ENCODE peak calls at places on chromosomes 13 and 19, in nine cellular contexts. One of them, this sample, is unnamed.

GRCh38 chr19:3056454-3057016 is 5.8 kb downstream of the TLE5 start:
- DNase-seq in stimulated activated CD4-positive, alpha-beta T cell treated with anti-CD3 and anti-CD28 coated beads, Interleukin-2, amount 100 ng/mL, for 24 hours: no peak
- DNase-seq in fibroblast of mammary gland: no peak
- DNase-seq in NCI-H524 treated with DMSO at 0.1 percent for 48 hours: no peak
- DNase-seq in NCI-H1092 treated with DMSO at 0.1 percent for 48 hours: peak
- DNase-seq in stimulated activated naive CD8-positive, alpha-beta T cell treated with anti-CD3 and anti-CD28 coated beads, Interleukin-15, amount 100 ng/mL, for 72 hours: no peak
- DNase-seq in NT2/D1: no peak
- DNase-seq in C1 segment of cervical spinal cord: no peak
- DNase-seq in mucosa of gallbladder: no peak
- DNase-seq in this sample: no peak

GRCh38 chr13:92739306-92739818 is 487.2 kb upstream of the GPC6 start:
- DNase-seq in stimulated activated CD4-positive, alpha-beta T cell treated with anti-CD3 and anti-CD28 coated beads, Interleukin-2, amount 100 ng/mL, for 24 hours: no peak
- DNase-seq in fibroblast of mammary gland: peak
- DNase-seq in NCI-H524 treated with DMSO at 0.1 percent for 48 hours: no peak
- DNase-seq in NCI-H1092 treated with DMSO at 0.1 percent for 48 hours: no peak
- DNase-seq in stimulated activated naive CD8-positive, alpha-beta T cell treated with anti-CD3 and anti-CD28 coated beads, Interleukin-15, amount 100 ng/mL, for 72 hours: no peak
- DNase-seq in NT2/D1: no peak
- DNase-seq in C1 segment of cervical spinal cord: no peak
- DNase-seq in mucosa of gallbladder: no peak
- DNase-seq in this sample: no peak

GRCh38 chr19:45643024-45643926 is 4.1 kb upstream of the EML2 start:
- DNase-seq in stimulated activated CD4-positive, alpha-beta T cell treated with anti-CD3 and anti-CD28 coated beads, Interleukin-2, amount 100 ng/mL, for 24 hours: peak
- DNase-seq in fibroblast of mammary gland: peak
- DNase-seq in NCI-H524 treated with DMSO at 0.1 percent for 48 hours: peak
- DNase-seq in NCI-H1092 treated with DMSO at 0.1 percent for 48 hours: peak
- DNase-seq in stimulated activated naive CD8-positive, alpha-beta T cell treated with anti-CD3 and anti-CD28 coated beads, Interleukin-15, amount 100 ng/mL, for 72 hours: peak
- DNase-seq in NT2/D1: peak
- DNase-seq in C1 segment of cervical spinal cord: peak
- DNase-seq in mucosa of gallbladder: peak
- DNase-seq in this sample: peak

GRCh38 chr13:94312511-94313191 is 166.8 kb downstream of the DCT start:
- DNase-seq in stimulated activated CD4-positive, alpha-beta T cell treated with anti-CD3 and anti-CD28 coated beads, Interleukin-2, amount 100 ng/mL, for 24 hours: no peak
- DNase-seq in fibroblast of mammary gland: no peak
- DNase-seq in NCI-H524 treated with DMSO at 0.1 percent for 48 hours: no peak
- DNase-seq in NCI-H1092 treated with DMSO at 0.1 percent for 48 hours: peak
- DNase-seq in stimulated activated naive CD8-positive, alpha-beta T cell treated with anti-CD3 and anti-CD28 coated beads, Interleukin-15, amount 100 ng/mL, for 72 hours: no peak
- DNase-seq in NT2/D1: peak
- DNase-seq in C1 segment of cervical spinal cord: no peak
- DNase-seq in mucosa of gallbladder: no peak
- DNase-seq in this sample: no peak

GRCh38 chr19:34337747-34338146 is 27.2 kb upstream of the GPI start:
- DNase-seq in stimulated activated CD4-positive, alpha-beta T cell treated with anti-CD3 and anti-CD28 coated beads, Interleukin-2, amount 100 ng/mL, for 24 hours: no peak
- DNase-seq in fibroblast of mammary gland: no peak
- DNase-seq in NCI-H524 treated with DMSO at 0.1 percent for 48 hours: no peak
- DNase-seq in NCI-H1092 treated with DMSO at 0.1 percent for 48 hours: no peak
- DNase-seq in stimulated activated naive CD8-positive, alpha-beta T cell treated with anti-CD3 and anti-CD28 coated beads, Interleukin-15, amount 100 ng/mL, for 72 hours: no peak
- DNase-seq in NT2/D1: no peak
- DNase-seq in C1 segment of cervical spinal cord: no peak
- DNase-seq in mucosa of gallbladder: peak
- DNase-seq in this sample: no peak

GRCh38 chr19:4638330-4638729 is 986 bp upstream of the TNFAIP8L1 start:
- DNase-seq in stimulated activated CD4-positive, alpha-beta T cell treated with anti-CD3 and anti-CD28 coated beads, Interleukin-2, amount 100 ng/mL, for 24 hours: no peak
- DNase-seq in fibroblast of mammary gland: no peak
- DNase-seq in NCI-H524 treated with DMSO at 0.1 percent for 48 hours: no peak
- DNase-seq in NCI-H1092 treated with DMSO at 0.1 percent for 48 hours: no peak
- DNase-seq in stimulated activated naive CD8-positive, alpha-beta T cell treated with anti-CD3 and anti-CD28 coated beads, Interleukin-15, amount 100 ng/mL, for 72 hours: no peak
- DNase-seq in NT2/D1: no peak
- DNase-seq in C1 segment of cervical spinal cord: no peak
- DNase-seq in mucosa of gallbladder: no peak
- DNase-seq in this sample: no peak

GRCh38 chr13:85798999-85799646 is at the start of gene SLITRK6:
- DNase-seq in stimulated activated CD4-positive, alpha-beta T cell treated with anti-CD3 and anti-CD28 coated beads, Interleukin-2, amount 100 ng/mL, for 24 hours: no peak
- DNase-seq in fibroblast of mammary gland: peak
- DNase-seq in NCI-H524 treated with DMSO at 0.1 percent for 48 hours: peak
- DNase-seq in NCI-H1092 treated with DMSO at 0.1 percent for 48 hours: peak
- DNase-seq in stimulated activated naive CD8-positive, alpha-beta T cell treated with anti-CD3 and anti-CD28 coated beads, Interleukin-15, amount 100 ng/mL, for 72 hours: no peak
- DNase-seq in NT2/D1: peak
- DNase-seq in C1 segment of cervical spinal cord: no peak
- DNase-seq in mucosa of gallbladder: no peak
- DNase-seq in this sample: peak

GRCh38 chr13:21006141-21007005 is 55.0 kb downstream of the LATS2 start:
- DNase-seq in stimulated activated CD4-positive, alpha-beta T cell treated with anti-CD3 and anti-CD28 coated beads, Interleukin-2, amount 100 ng/mL, for 24 hours: no peak
- DNase-seq in fibroblast of mammary gland: no peak
- DNase-seq in NCI-H524 treated with DMSO at 0.1 percent for 48 hours: no peak
- DNase-seq in NCI-H1092 treated with DMSO at 0.1 percent for 48 hours: no peak
- DNase-seq in stimulated activated naive CD8-positive, alpha-beta T cell treated with anti-CD3 and anti-CD28 coated beads, Interleukin-15, amount 100 ng/mL, for 72 hours: no peak
- DNase-seq in NT2/D1: no peak
- DNase-seq in C1 segment of cervical spinal cord: no peak
- DNase-seq in mucosa of gallbladder: no peak
- DNase-seq in this sample: no peak

GRCh38 chr19:16051254-16052025 is 24.9 kb upstream of the TPM4 start:
- DNase-seq in stimulated activated CD4-positive, alpha-beta T cell treated with anti-CD3 and anti-CD28 coated beads, Interleukin-2, amount 100 ng/mL, for 24 hours: no peak
- DNase-seq in fibroblast of mammary gland: peak
- DNase-seq in NCI-H524 treated with DMSO at 0.1 percent for 48 hours: no peak
- DNase-seq in NCI-H1092 treated with DMSO at 0.1 percent for 48 hours: no peak
- DNase-seq in stimulated activated naive CD8-positive, alpha-beta T cell treated with anti-CD3 and anti-CD28 coated beads, Interleukin-15, amount 100 ng/mL, for 72 hours: peak
- DNase-seq in NT2/D1: no peak
- DNase-seq in C1 segment of cervical spinal cord: no peak
- DNase-seq in mucosa of gallbladder: no peak
- DNase-seq in this sample: no peak

GRCh38 chr19:53696951-53697350 is 65.2 kb downstream of the DPRX start:
- DNase-seq in stimulated activated CD4-positive, alpha-beta T cell treated with anti-CD3 and anti-CD28 coated beads, Interleukin-2, amount 100 ng/mL, for 24 hours: no peak
- DNase-seq in fibroblast of mammary gland: peak
- DNase-seq in NCI-H524 treated with DMSO at 0.1 percent for 48 hours: no peak
- DNase-seq in NCI-H1092 treated with DMSO at 0.1 percent for 48 hours: no peak
- DNase-seq in stimulated activated naive CD8-positive, alpha-beta T cell treated with anti-CD3 and anti-CD28 coated beads, Interleukin-15, amount 100 ng/mL, for 72 hours: no peak
- DNase-seq in NT2/D1: peak
- DNase-seq in C1 segment of cervical spinal cord: no peak
- DNase-seq in mucosa of gallbladder: no peak
- DNase-seq in this sample: no peak

GRCh38 chr19:44712864-44713515 is 14.0 kb downstream of the CEACAM16 start:
- DNase-seq in stimulated activated CD4-positive, alpha-beta T cell treated with anti-CD3 and anti-CD28 coated beads, Interleukin-2, amount 100 ng/mL, for 24 hours: no peak
- DNase-seq in fibroblast of mammary gland: peak
- DNase-seq in NCI-H524 treated with DMSO at 0.1 percent for 48 hours: no peak
- DNase-seq in NCI-H1092 treated with DMSO at 0.1 percent for 48 hours: no peak
- DNase-seq in stimulated activated naive CD8-positive, alpha-beta T cell treated with anti-CD3 and anti-CD28 coated beads, Interleukin-15, amount 100 ng/mL, for 72 hours: no peak
- DNase-seq in NT2/D1: no peak
- DNase-seq in C1 segment of cervical spinal cord: no peak
- DNase-seq in mucosa of gallbladder: no peak
- DNase-seq in this sample: no peak

GRCh38 chr19:38649305-38650179 is 2.1 kb downstream of the ACTN4 start:
- DNase-seq in stimulated activated CD4-positive, alpha-beta T cell treated with anti-CD3 and anti-CD28 coated beads, Interleukin-2, amount 100 ng/mL, for 24 hours: no peak
- DNase-seq in fibroblast of mammary gland: no peak
- DNase-seq in NCI-H524 treated with DMSO at 0.1 percent for 48 hours: no peak
- DNase-seq in NCI-H1092 treated with DMSO at 0.1 percent for 48 hours: no peak
- DNase-seq in stimulated activated naive CD8-positive, alpha-beta T cell treated with anti-CD3 and anti-CD28 coated beads, Interleukin-15, amount 100 ng/mL, for 72 hours: no peak
- DNase-seq in NT2/D1: no peak
- DNase-seq in C1 segment of cervical spinal cord: no peak
- DNase-seq in mucosa of gallbladder: peak
- DNase-seq in this sample: no peak

GRCh38 chr13:97067342-97067895 is 73.1 kb upstream of the OXGR1 start:
- DNase-seq in stimulated activated CD4-positive, alpha-beta T cell treated with anti-CD3 and anti-CD28 coated beads, Interleukin-2, amount 100 ng/mL, for 24 hours: no peak
- DNase-seq in fibroblast of mammary gland: peak
- DNase-seq in NCI-H524 treated with DMSO at 0.1 percent for 48 hours: no peak
- DNase-seq in NCI-H1092 treated with DMSO at 0.1 percent for 48 hours: peak
- DNase-seq in stimulated activated naive CD8-positive, alpha-beta T cell treated with anti-CD3 and anti-CD28 coated beads, Interleukin-15, amount 100 ng/mL, for 72 hours: no peak
- DNase-seq in NT2/D1: no peak
- DNase-seq in C1 segment of cervical spinal cord: no peak
- DNase-seq in mucosa of gallbladder: no peak
- DNase-seq in this sample: peak

GRCh38 chr19:38849147-38849745 is 540 bp downstream of the HNRNPL start:
- DNase-seq in stimulated activated CD4-positive, alpha-beta T cell treated with anti-CD3 and anti-CD28 coated beads, Interleukin-2, amount 100 ng/mL, for 24 hours: peak
- DNase-seq in fibroblast of mammary gland: peak
- DNase-seq in NCI-H524 treated with DMSO at 0.1 percent for 48 hours: peak
- DNase-seq in NCI-H1092 treated with DMSO at 0.1 percent for 48 hours: peak
- DNase-seq in stimulated activated naive CD8-positive, alpha-beta T cell treated with anti-CD3 and anti-CD28 coated beads, Interleukin-15, amount 100 ng/mL, for 72 hours: peak
- DNase-seq in NT2/D1: peak
- DNase-seq in C1 segment of cervical spinal cord: peak
- DNase-seq in mucosa of gallbladder: peak
- DNase-seq in this sample: peak

GRCh38 chr13:105925496-105925895 is 610.0 kb downstream of the EFNB2 start:
- DNase-seq in stimulated activated CD4-positive, alpha-beta T cell treated with anti-CD3 and anti-CD28 coated beads, Interleukin-2, amount 100 ng/mL, for 24 hours: no peak
- DNase-seq in fibroblast of mammary gland: peak
- DNase-seq in NCI-H524 treated with DMSO at 0.1 percent for 48 hours: peak
- DNase-seq in NCI-H1092 treated with DMSO at 0.1 percent for 48 hours: no peak
- DNase-seq in stimulated activated naive CD8-positive, alpha-beta T cell treated with anti-CD3 and anti-CD28 coated beads, Interleukin-15, amount 100 ng/mL, for 72 hours: no peak
- DNase-seq in NT2/D1: no peak
- DNase-seq in C1 segment of cervical spinal cord: no peak
- DNase-seq in mucosa of gallbladder: no peak
- DNase-seq in this sample: peak

GRCh38 chr13:89688908-89689307 is 1658.6 kb upstream of the MIR17HG start:
- DNase-seq in stimulated activated CD4-positive, alpha-beta T cell treated with anti-CD3 and anti-CD28 coated beads, Interleukin-2, amount 100 ng/mL, for 24 hours: no peak
- DNase-seq in fibroblast of mammary gland: no peak
- DNase-seq in NCI-H524 treated with DMSO at 0.1 percent for 48 hours: no peak
- DNase-seq in NCI-H1092 treated with DMSO at 0.1 percent for 48 hours: no peak
- DNase-seq in stimulated activated naive CD8-positive, alpha-beta T cell treated with anti-CD3 and anti-CD28 coated beads, Interleukin-15, amount 100 ng/mL, for 72 hours: no peak
- DNase-seq in NT2/D1: no peak
- DNase-seq in C1 segment of cervical spinal cord: peak
- DNase-seq in mucosa of gallbladder: peak
- DNase-seq in this sample: no peak

GRCh38 chr13:97279079-97279411 is 56.9 kb downstream of the MBNL2 start:
- DNase-seq in stimulated activated CD4-positive, alpha-beta T cell treated with anti-CD3 and anti-CD28 coated beads, Interleukin-2, amount 100 ng/mL, for 24 hours: no peak
- DNase-seq in fibroblast of mammary gland: no peak
- DNase-seq in NCI-H524 treated with DMSO at 0.1 percent for 48 hours: no peak
- DNase-seq in NCI-H1092 treated with DMSO at 0.1 percent for 48 hours: no peak
- DNase-seq in stimulated activated naive CD8-positive, alpha-beta T cell treated with anti-CD3 and anti-CD28 coated beads, Interleukin-15, amount 100 ng/mL, for 72 hours: no peak
- DNase-seq in NT2/D1: no peak
- DNase-seq in C1 segment of cervical spinal cord: no peak
- DNase-seq in mucosa of gallbladder: no peak
- DNase-seq in this sample: no peak

GRCh38 chr19:34259367-34259865 is 5.1 kb downstream of the GARRE1 start:
- DNase-seq in stimulated activated CD4-positive, alpha-beta T cell treated with anti-CD3 and anti-CD28 coated beads, Interleukin-2, amount 100 ng/mL, for 24 hours: no peak
- DNase-seq in fibroblast of mammary gland: peak
- DNase-seq in NCI-H524 treated with DMSO at 0.1 percent for 48 hours: no peak
- DNase-seq in NCI-H1092 treated with DMSO at 0.1 percent for 48 hours: no peak
- DNase-seq in stimulated activated naive CD8-positive, alpha-beta T cell treated with anti-CD3 and anti-CD28 coated beads, Interleukin-15, amount 100 ng/mL, for 72 hours: no peak
- DNase-seq in NT2/D1: no peak
- DNase-seq in C1 segment of cervical spinal cord: no peak
- DNase-seq in mucosa of gallbladder: no peak
- DNase-seq in this sample: peak

GRCh38 chr13:103403814-103404213 is 337.6 kb upstream of the SLC10A2 start:
- DNase-seq in stimulated activated CD4-positive, alpha-beta T cell treated with anti-CD3 and anti-CD28 coated beads, Interleukin-2, amount 100 ng/mL, for 24 hours: no peak
- DNase-seq in fibroblast of mammary gland: no peak
- DNase-seq in NCI-H524 treated with DMSO at 0.1 percent for 48 hours: no peak
- DNase-seq in NCI-H1092 treated with DMSO at 0.1 percent for 48 hours: no peak
- DNase-seq in stimulated activated naive CD8-positive, alpha-beta T cell treated with anti-CD3 and anti-CD28 coated beads, Interleukin-15, amount 100 ng/mL, for 72 hours: no peak
- DNase-seq in NT2/D1: no peak
- DNase-seq in C1 segment of cervical spinal cord: no peak
- DNase-seq in mucosa of gallbladder: no peak
- DNase-seq in this sample: no peak

GRCh38 chr19:38700350-38700932 is 43.8 kb downstream of the CAPN12 start:
- DNase-seq in stimulated activated CD4-positive, alpha-beta T cell treated with anti-CD3 and anti-CD28 coated beads, Interleukin-2, amount 100 ng/mL, for 24 hours: no peak
- DNase-seq in fibroblast of mammary gland: no peak
- DNase-seq in NCI-H524 treated with DMSO at 0.1 percent for 48 hours: no peak
- DNase-seq in NCI-H1092 treated with DMSO at 0.1 percent for 48 hours: no peak
- DNase-seq in stimulated activated naive CD8-positive, alpha-beta T cell treated with anti-CD3 and anti-CD28 coated beads, Interleukin-15, amount 100 ng/mL, for 72 hours: no peak
- DNase-seq in NT2/D1: no peak
- DNase-seq in C1 segment of cervical spinal cord: no peak
- DNase-seq in mucosa of gallbladder: no peak
- DNase-seq in this sample: no peak

GRCh38 chr19:1855040-1855827 is 7.0 kb upstream of the REXO1 start:
- DNase-seq in stimulated activated CD4-positive, alpha-beta T cell treated with anti-CD3 and anti-CD28 coated beads, Interleukin-2, amount 100 ng/mL, for 24 hours: peak
- DNase-seq in fibroblast of mammary gland: peak
- DNase-seq in NCI-H524 treated with DMSO at 0.1 percent for 48 hours: peak
- DNase-seq in NCI-H1092 treated with DMSO at 0.1 percent for 48 hours: no peak
- DNase-seq in stimulated activated naive CD8-positive, alpha-beta T cell treated with anti-CD3 and anti-CD28 coated beads, Interleukin-15, amount 100 ng/mL, for 72 hours: peak
- DNase-seq in NT2/D1: peak
- DNase-seq in C1 segment of cervical spinal cord: peak
- DNase-seq in mucosa of gallbladder: peak
- DNase-seq in this sample: peak

GRCh38 chr19:44745887-44746600 is 2.5 kb upstream of the BCL3 start:
- DNase-seq in stimulated activated CD4-positive, alpha-beta T cell treated with anti-CD3 and anti-CD28 coated beads, Interleukin-2, amount 100 ng/mL, for 24 hours: no peak
- DNase-seq in fibroblast of mammary gland: no peak
- DNase-seq in NCI-H524 treated with DMSO at 0.1 percent for 48 hours: no peak
- DNase-seq in NCI-H1092 treated with DMSO at 0.1 percent for 48 hours: no peak
- DNase-seq in stimulated activated naive CD8-positive, alpha-beta T cell treated with anti-CD3 and anti-CD28 coated beads, Interleukin-15, amount 100 ng/mL, for 72 hours: no peak
- DNase-seq in NT2/D1: no peak
- DNase-seq in C1 segment of cervical spinal cord: no peak
- DNase-seq in mucosa of gallbladder: no peak
- DNase-seq in this sample: no peak

GRCh38 chr19:13033819-13034611 is 38.7 kb downstream of the NFIX start:
- DNase-seq in stimulated activated CD4-positive, alpha-beta T cell treated with anti-CD3 and anti-CD28 coated beads, Interleukin-2, amount 100 ng/mL, for 24 hours: peak
- DNase-seq in fibroblast of mammary gland: peak
- DNase-seq in NCI-H524 treated with DMSO at 0.1 percent for 48 hours: no peak
- DNase-seq in NCI-H1092 treated with DMSO at 0.1 percent for 48 hours: peak
- DNase-seq in stimulated activated naive CD8-positive, alpha-beta T cell treated with anti-CD3 and anti-CD28 coated beads, Interleukin-15, amount 100 ng/mL, for 72 hours: peak
- DNase-seq in NT2/D1: no peak
- DNase-seq in C1 segment of cervical spinal cord: peak
- DNase-seq in mucosa of gallbladder: peak
- DNase-seq in this sample: peak

GRCh38 chr19:16778796-16779411 is 50.3 kb upstream of the SIN3B start:
- DNase-seq in stimulated activated CD4-positive, alpha-beta T cell treated with anti-CD3 and anti-CD28 coated beads, Interleukin-2, amount 100 ng/mL, for 24 hours: peak
- DNase-seq in fibroblast of mammary gland: peak
- DNase-seq in NCI-H524 treated with DMSO at 0.1 percent for 48 hours: no peak
- DNase-seq in NCI-H1092 treated with DMSO at 0.1 percent for 48 hours: no peak
- DNase-seq in stimulated activated naive CD8-positive, alpha-beta T cell treated with anti-CD3 and anti-CD28 coated beads, Interleukin-15, amount 100 ng/mL, for 72 hours: peak
- DNase-seq in NT2/D1: peak
- DNase-seq in C1 segment of cervical spinal cord: no peak
- DNase-seq in mucosa of gallbladder: peak
- DNase-seq in this sample: peak

GRCh38 chr13:106484084-106484754 is 51.2 kb downstream of the EFNB2 start:
- DNase-seq in stimulated activated CD4-positive, alpha-beta T cell treated with anti-CD3 and anti-CD28 coated beads, Interleukin-2, amount 100 ng/mL, for 24 hours: no peak
- DNase-seq in fibroblast of mammary gland: peak
- DNase-seq in NCI-H524 treated with DMSO at 0.1 percent for 48 hours: no peak
- DNase-seq in NCI-H1092 treated with DMSO at 0.1 percent for 48 hours: no peak
- DNase-seq in stimulated activated naive CD8-positive, alpha-beta T cell treated with anti-CD3 and anti-CD28 coated beads, Interleukin-15, amount 100 ng/mL, for 72 hours: no peak
- DNase-seq in NT2/D1: no peak
- DNase-seq in C1 segment of cervical spinal cord: no peak
- DNase-seq in mucosa of gallbladder: no peak
- DNase-seq in this sample: no peak

GRCh38 chr19:40232949-40233810 is 6.7 kb upstream of the CCNP start:
- DNase-seq in stimulated activated CD4-positive, alpha-beta T cell treated with anti-CD3 and anti-CD28 coated beads, Interleukin-2, amount 100 ng/mL, for 24 hours: no peak
- DNase-seq in fibroblast of mammary gland: no peak
- DNase-seq in NCI-H524 treated with DMSO at 0.1 percent for 48 hours: no peak
- DNase-seq in NCI-H1092 treated with DMSO at 0.1 percent for 48 hours: no peak
- DNase-seq in stimulated activated naive CD8-positive, alpha-beta T cell treated with anti-CD3 and anti-CD28 coated beads, Interleukin-15, amount 100 ng/mL, for 72 hours: no peak
- DNase-seq in NT2/D1: no peak
- DNase-seq in C1 segment of cervical spinal cord: no peak
- DNase-seq in mucosa of gallbladder: no peak
- DNase-seq in this sample: no peak

GRCh38 chr13:51728972-51729371 is 75.0 kb downstream of the DHRS12 start:
- DNase-seq in stimulated activated CD4-positive, alpha-beta T cell treated with anti-CD3 and anti-CD28 coated beads, Interleukin-2, amount 100 ng/mL, for 24 hours: no peak
- DNase-seq in fibroblast of mammary gland: peak
- DNase-seq in NCI-H524 treated with DMSO at 0.1 percent for 48 hours: no peak
- DNase-seq in NCI-H1092 treated with DMSO at 0.1 percent for 48 hours: no peak
- DNase-seq in stimulated activated naive CD8-positive, alpha-beta T cell treated with anti-CD3 and anti-CD28 coated beads, Interleukin-15, amount 100 ng/mL, for 72 hours: no peak
- DNase-seq in NT2/D1: no peak
- DNase-seq in C1 segment of cervical spinal cord: no peak
- DNase-seq in mucosa of gallbladder: no peak
- DNase-seq in this sample: peak

GRCh38 chr13:113862766-113863510 is 938 bp downstream of the GAS6 start:
- DNase-seq in stimulated activated CD4-positive, alpha-beta T cell treated with anti-CD3 and anti-CD28 coated beads, Interleukin-2, amount 100 ng/mL, for 24 hours: peak
- DNase-seq in fibroblast of mammary gland: no peak
- DNase-seq in NCI-H524 treated with DMSO at 0.1 percent for 48 hours: no peak
- DNase-seq in NCI-H1092 treated with DMSO at 0.1 percent for 48 hours: peak
- DNase-seq in stimulated activated naive CD8-positive, alpha-beta T cell treated with anti-CD3 and anti-CD28 coated beads, Interleukin-15, amount 100 ng/mL, for 72 hours: no peak
- DNase-seq in NT2/D1: no peak
- DNase-seq in C1 segment of cervical spinal cord: no peak
- DNase-seq in mucosa of gallbladder: no peak
- DNase-seq in this sample: peak

GRCh38 chr19:3576696-3577443 is 4.1 kb downstream of the HMG20B start:
- DNase-seq in stimulated activated CD4-positive, alpha-beta T cell treated with anti-CD3 and anti-CD28 coated beads, Interleukin-2, amount 100 ng/mL, for 24 hours: no peak
- DNase-seq in fibroblast of mammary gland: peak
- DNase-seq in NCI-H524 treated with DMSO at 0.1 percent for 48 hours: no peak
- DNase-seq in NCI-H1092 treated with DMSO at 0.1 percent for 48 hours: no peak
- DNase-seq in stimulated activated naive CD8-positive, alpha-beta T cell treated with anti-CD3 and anti-CD28 coated beads, Interleukin-15, amount 100 ng/mL, for 72 hours: no peak
- DNase-seq in NT2/D1: no peak
- DNase-seq in C1 segment of cervical spinal cord: no peak
- DNase-seq in mucosa of gallbladder: peak
- DNase-seq in this sample: peak

GRCh38 chr13:111913790-111914189 is 153.2 kb upstream of the SOX1 start:
- DNase-seq in stimulated activated CD4-positive, alpha-beta T cell treated with anti-CD3 and anti-CD28 coated beads, Interleukin-2, amount 100 ng/mL, for 24 hours: no peak
- DNase-seq in fibroblast of mammary gland: no peak
- DNase-seq in NCI-H524 treated with DMSO at 0.1 percent for 48 hours: no peak
- DNase-seq in NCI-H1092 treated with DMSO at 0.1 percent for 48 hours: no peak
- DNase-seq in stimulated activated naive CD8-positive, alpha-beta T cell treated with anti-CD3 and anti-CD28 coated beads, Interleukin-15, amount 100 ng/mL, for 72 hours: no peak
- DNase-seq in NT2/D1: no peak
- DNase-seq in C1 segment of cervical spinal cord: no peak
- DNase-seq in mucosa of gallbladder: no peak
- DNase-seq in this sample: no peak